ENCODE peak calls at places on chromosomes 2 and 18, in ten cellular contexts. One of them, this sample, is unnamed.

GRCh38 chr18:79950440-79951341 is 762 bp downstream of the SLC66A2 start:
- DNase-seq in GM23338: peak; percentile 63
- DNase-seq in H1: no peak
- DNase-seq in neural crest cell: no peak
- DNase-seq in pancreas: peak; percentile 42
- DNase-seq in MM.1S: no peak
- DNase-seq in HFFc6: no peak
- DNase-seq in lung: no peak
- DNase-seq in H9: peak; percentile 42
- DNase-seq in GM20000: peak; percentile 70
- DNase-seq in this sample: no peak

GRCh38 chr2:16653799-16654198 is 11.8 kb downstream of the CYRIA start:
- DNase-seq in H9: no peak
- DNase-seq in lung: no peak
- DNase-seq in H1: no peak
- DNase-seq in MM.1S: no peak
- DNase-seq in neural crest cell: no peak
- DNase-seq in GM20000: peak; percentile 55
- DNase-seq in GM23338: no peak
- DNase-seq in pancreas: no peak
- DNase-seq in HFFc6: no peak
- DNase-seq in this sample: no peak

GRCh38 chr2:241006412-241006811 is 8.0 kb downstream of the SNED1 start:
- DNase-seq in GM20000: no peak
- DNase-seq in H1: no peak
- DNase-seq in H9: no peak
- DNase-seq in HFFc6: no peak
- DNase-seq in pancreas: no peak
- DNase-seq in neural crest cell: no peak
- DNase-seq in MM.1S: no peak
- DNase-seq in GM23338: no peak
- DNase-seq in lung: no peak
- DNase-seq in this sample: no peak

GRCh38 chr2:95402370-95403203 is at the start of gene FAHD2A:
- DNase-seq in lung: peak; percentile 98
- DNase-seq in H1: peak; percentile 97
- DNase-seq in HFFc6: peak; percentile 83
- DNase-seq in pancreas: peak; percentile 96
- DNase-seq in H9: peak; percentile 93
- DNase-seq in GM20000: peak; percentile 96
- DNase-seq in MM.1S: peak; percentile 95
- DNase-seq in GM23338: peak; percentile 96
- DNase-seq in neural crest cell: peak; percentile 97
- DNase-seq in this sample: peak; percentile 72

GRCh38 chr2:121659933-121660332 is 10.7 kb upstream of the CLASP1 start:
- DNase-seq in GM23338: no peak
- DNase-seq in H1: no peak
- DNase-seq in neural crest cell: no peak
- DNase-seq in H9: no peak
- DNase-seq in lung: no peak
- DNase-seq in GM20000: no peak
- DNase-seq in pancreas: no peak
- DNase-seq in HFFc6: no peak
- DNase-seq in MM.1S: no peak
- DNase-seq in this sample: no peak

GRCh38 chr2:237441605-237442004 is 27.6 kb upstream of the COL6A3 start:
- DNase-seq in HFFc6: peak; percentile 71
- DNase-seq in MM.1S: no peak
- DNase-seq in H1: no peak
- DNase-seq in H9: no peak
- DNase-seq in lung: no peak
- DNase-seq in GM20000: no peak
- DNase-seq in GM23338: no peak
- DNase-seq in pancreas: no peak
- DNase-seq in neural crest cell: no peak
- DNase-seq in this sample: peak; percentile 84

GRCh38 chr2:144515425-144515693 is 4.6 kb downstream of the ZEB2 start:
- DNase-seq in pancreas: no peak
- DNase-seq in GM23338: no peak
- DNase-seq in H1: no peak
- DNase-seq in GM20000: no peak
- DNase-seq in neural crest cell: no peak
- DNase-seq in H9: no peak
- DNase-seq in HFFc6: no peak
- DNase-seq in MM.1S: no peak
- DNase-seq in lung: no peak
- DNase-seq in this sample: no peak

GRCh38 chr18:53790817-53791216 is 433.7 kb downstream of the MBD2 start:
- DNase-seq in lung: no peak
- DNase-seq in neural crest cell: no peak
- DNase-seq in H9: no peak
- DNase-seq in GM23338: no peak
- DNase-seq in HFFc6: no peak
- DNase-seq in H1: no peak
- DNase-seq in pancreas: no peak
- DNase-seq in GM20000: no peak
- DNase-seq in MM.1S: no peak
- DNase-seq in this sample: peak; percentile 16

GRCh38 chr2:222318712-222319575 is 20.1 kb upstream of the PAX3 start:
- DNase-seq in HFFc6: no peak
- DNase-seq in GM23338: peak; percentile 54
- DNase-seq in H1: peak; percentile 69
- DNase-seq in H9: no peak
- DNase-seq in MM.1S: peak; percentile 70
- DNase-seq in neural crest cell: peak; percentile 35
- DNase-seq in lung: no peak
- DNase-seq in GM20000: peak; percentile 89
- DNase-seq in pancreas: no peak
- DNase-seq in this sample: no peak

GRCh38 chr2:197034969-197035368 is 108.5 kb upstream of the PGAP1 start:
- DNase-seq in HFFc6: no peak
- DNase-seq in MM.1S: no peak
- DNase-seq in lung: no peak
- DNase-seq in GM23338: no peak
- DNase-seq in H1: no peak
- DNase-seq in pancreas: no peak
- DNase-seq in neural crest cell: no peak
- DNase-seq in H9: no peak
- DNase-seq in GM20000: no peak
- DNase-seq in this sample: no peak

DNA sequence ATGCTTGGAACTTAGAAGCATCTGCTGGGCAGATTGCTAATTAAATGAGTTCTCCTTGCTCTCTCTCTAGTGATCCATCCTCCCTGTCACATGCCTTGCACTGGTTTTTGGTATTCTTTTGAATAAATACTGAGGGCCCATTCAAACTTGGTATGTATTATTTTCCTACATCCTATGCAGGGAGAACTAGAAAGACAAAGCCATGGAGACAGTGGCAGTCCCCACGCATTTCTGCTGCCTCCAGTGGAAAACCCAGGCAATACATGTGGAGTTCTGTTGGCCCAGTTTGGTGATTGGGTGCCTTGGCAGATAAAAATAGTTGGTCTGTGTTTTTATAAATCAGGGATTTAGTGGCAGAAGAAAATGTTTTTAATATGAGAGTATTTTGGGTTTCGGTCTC is 68.7 kb downstream of the DIS3L2 start:
- DNase-seq in lung: no peak
- DNase-seq in H1: no peak
- DNase-seq in GM23338: peak; percentile 56
- DNase-seq in pancreas: no peak
- DNase-seq in neural crest cell: no peak
- DNase-seq in H9: no peak
- DNase-seq in GM20000: no peak
- DNase-seq in MM.1S: no peak
- DNase-seq in HFFc6: no peak
- DNase-seq in this sample: no peak
- TF ChIP-seq CTCF in lung: no peak
- TF ChIP-seq CTCF in H1: peak; percentile 34
- TF ChIP-seq CTCF in GM23338: peak; percentile 58
- TF ChIP-seq CTCF in pancreas: no peak
- TF ChIP-seq CTCF in neural crest cell: peak; percentile 40
- TF ChIP-seq CTCF in H9: peak; percentile 62
- TF ChIP-seq CTCF in GM20000: no peak
- TF ChIP-seq CTCF in MM.1S: peak; percentile 11
- TF ChIP-seq CTCF in HFFc6: peak; percentile 33
- TF ChIP-seq CTCF in this sample: peak; percentile 24

DNA sequence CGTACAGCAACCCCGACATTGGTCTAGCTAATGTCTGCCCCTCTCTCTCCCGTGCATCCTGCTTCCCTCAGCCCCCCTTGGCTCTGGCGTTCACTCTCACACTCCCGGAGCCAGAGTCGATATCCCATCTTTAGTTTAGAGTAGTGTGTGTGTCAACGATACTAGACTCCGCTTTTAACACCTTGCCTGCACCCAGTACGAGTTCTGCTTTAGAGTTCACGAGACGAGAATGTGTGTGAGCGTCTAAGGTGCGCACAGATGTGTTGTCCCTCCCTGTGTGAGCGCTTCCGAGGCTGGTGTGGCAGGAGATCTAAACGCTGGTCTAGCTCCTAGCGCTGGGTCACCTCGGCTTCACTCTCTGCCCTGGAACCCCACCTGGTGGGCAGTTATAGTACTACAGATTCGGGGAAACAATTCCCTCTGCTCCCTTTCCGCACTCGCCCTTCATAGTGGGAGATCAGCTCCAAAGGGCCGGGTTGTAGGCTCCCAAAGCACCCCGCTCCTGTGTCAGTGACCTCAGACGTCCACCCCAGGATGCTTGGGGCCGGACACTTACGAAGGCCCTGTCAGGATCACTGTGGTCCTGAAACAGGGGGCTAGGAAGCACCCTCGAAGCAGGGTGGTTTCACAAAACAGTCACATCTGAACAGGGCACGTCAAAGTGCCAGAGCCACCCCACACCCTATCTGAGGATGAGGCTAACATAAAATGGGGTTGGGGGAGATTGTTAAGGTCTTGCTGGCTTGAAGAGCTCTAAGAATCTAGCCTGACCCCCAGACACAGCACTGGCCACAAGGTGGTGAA is 2.7 kb upstream of the CYP26B1 start:
- DNase-seq in neural crest cell: peak; percentile 96
- DNase-seq in HFFc6: peak; percentile 59
- DNase-seq in pancreas: peak; percentile 66
- DNase-seq in H9: peak; percentile 82
- DNase-seq in lung: peak; percentile 79
- DNase-seq in GM20000: peak; percentile 87
- DNase-seq in GM23338: peak; percentile 92
- DNase-seq in MM.1S: peak; percentile 80
- DNase-seq in H1: peak; percentile 95
- DNase-seq in this sample: peak; percentile 34
- TF ChIP-seq CTCF in neural crest cell: peak; percentile 86
- TF ChIP-seq CTCF in HFFc6: peak; percentile 94
- TF ChIP-seq CTCF in pancreas: peak; percentile 80
- TF ChIP-seq CTCF in H9: peak; percentile 85
- TF ChIP-seq CTCF in lung: peak; percentile 64
- TF ChIP-seq CTCF in GM20000: peak; percentile 46
- TF ChIP-seq CTCF in GM23338: peak; percentile 76
- TF ChIP-seq CTCF in MM.1S: peak; percentile 78
- TF ChIP-seq CTCF in H1: peak; percentile 79
- TF ChIP-seq CTCF in this sample: peak; percentile 77

DNA sequence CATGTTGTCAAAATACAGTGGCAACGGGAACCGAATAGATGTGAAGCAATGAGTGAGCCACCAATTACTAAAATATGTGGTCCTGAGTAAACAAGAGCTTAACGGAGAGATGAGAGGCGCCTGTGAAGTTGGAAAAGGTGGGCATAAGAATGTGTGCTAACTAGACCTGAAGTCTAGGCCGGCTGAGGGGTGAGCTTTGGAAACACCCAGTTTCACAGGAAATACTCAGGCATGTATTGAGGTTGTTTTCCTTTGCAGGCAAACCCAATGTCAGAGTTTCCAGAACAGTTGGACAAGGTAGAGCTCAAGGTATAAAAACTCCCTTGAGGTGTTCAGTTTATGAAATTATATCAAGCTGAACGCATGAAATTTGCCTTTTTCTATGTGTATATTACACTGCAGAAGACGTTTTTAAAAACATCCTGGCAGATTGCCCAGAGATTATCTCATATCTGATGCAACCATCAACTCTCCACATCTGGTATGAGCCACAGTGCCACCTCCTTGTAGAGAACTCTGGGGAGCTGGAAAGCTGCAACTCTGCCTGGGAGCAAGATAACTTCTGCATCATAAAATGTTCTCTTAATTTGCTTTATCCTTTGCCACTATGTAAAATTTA is 3.9 kb upstream of the WDSUB1 start:
- DNase-seq in lung: peak; percentile 51
- DNase-seq in GM20000: no peak
- DNase-seq in HFFc6: peak; percentile 71
- DNase-seq in neural crest cell: no peak
- DNase-seq in GM23338: no peak
- DNase-seq in H1: no peak
- DNase-seq in MM.1S: peak; percentile 53
- DNase-seq in H9: no peak
- DNase-seq in pancreas: no peak
- DNase-seq in this sample: peak; percentile 56
- TF ChIP-seq CTCF in lung: no peak
- TF ChIP-seq CTCF in GM20000: no peak
- TF ChIP-seq CTCF in HFFc6: no peak
- TF ChIP-seq CTCF in neural crest cell: no peak
- TF ChIP-seq CTCF in GM23338: no peak
- TF ChIP-seq CTCF in H1: no peak
- TF ChIP-seq CTCF in MM.1S: no peak
- TF ChIP-seq CTCF in H9: no peak
- TF ChIP-seq CTCF in pancreas: no peak
- TF ChIP-seq CTCF in this sample: no peak

GRCh38 chr2:118150294-118150693 is 62.0 kb downstream of the INSIG2 start:
- DNase-seq in H9: no peak
- DNase-seq in GM20000: no peak
- DNase-seq in neural crest cell: no peak
- DNase-seq in MM.1S: no peak
- DNase-seq in lung: no peak
- DNase-seq in GM23338: no peak
- DNase-seq in HFFc6: no peak
- DNase-seq in pancreas: no peak
- DNase-seq in H1: no peak
- DNase-seq in this sample: no peak

GRCh38 chr2:118146315-118147283 is 58.3 kb downstream of the INSIG2 start:
- DNase-seq in GM23338: no peak
- DNase-seq in GM20000: no peak
- DNase-seq in HFFc6: no peak
- DNase-seq in H1: no peak
- DNase-seq in lung: no peak
- DNase-seq in H9: no peak
- DNase-seq in pancreas: no peak
- DNase-seq in MM.1S: no peak
- DNase-seq in neural crest cell: no peak
- DNase-seq in this sample: no peak

GRCh38 chr2:118145806-118146205 is 57.5 kb downstream of the INSIG2 start:
- DNase-seq in H9: no peak
- DNase-seq in H1: no peak
- DNase-seq in HFFc6: no peak
- DNase-seq in GM20000: no peak
- DNase-seq in GM23338: no peak
- DNase-seq in MM.1S: no peak
- DNase-seq in lung: no peak
- DNase-seq in pancreas: no peak
- DNase-seq in neural crest cell: no peak
- DNase-seq in this sample: no peak

GRCh38 chr2:118148133-118148532 is 59.9 kb downstream of the INSIG2 start:
- DNase-seq in GM23338: no peak
- DNase-seq in neural crest cell: no peak
- DNase-seq in H1: no peak
- DNase-seq in GM20000: peak; percentile 33
- DNase-seq in lung: no peak
- DNase-seq in pancreas: no peak
- DNase-seq in HFFc6: no peak
- DNase-seq in H9: no peak
- DNase-seq in MM.1S: no peak
- DNase-seq in this sample: no peak

GRCh38 chr2:118148809-118149208 is 60.5 kb downstream of the INSIG2 start:
- DNase-seq in lung: no peak
- DNase-seq in H1: no peak
- DNase-seq in GM23338: no peak
- DNase-seq in MM.1S: no peak
- DNase-seq in HFFc6: no peak
- DNase-seq in H9: no peak
- DNase-seq in neural crest cell: no peak
- DNase-seq in GM20000: no peak
- DNase-seq in pancreas: no peak
- DNase-seq in this sample: no peak
- TF ChIP-seq CTCF in lung: no peak
- TF ChIP-seq CTCF in H1: no peak
- TF ChIP-seq CTCF in GM23338: no peak
- TF ChIP-seq CTCF in MM.1S: no peak
- TF ChIP-seq CTCF in HFFc6: no peak
- TF ChIP-seq CTCF in H9: no peak
- TF ChIP-seq CTCF in neural crest cell: no peak
- TF ChIP-seq CTCF in GM20000: no peak
- TF ChIP-seq CTCF in pancreas: no peak
- TF ChIP-seq CTCF in this sample: no peak